ENCODE peak calls at places on chromosomes 5 and 9, in six cellular contexts. One of them, this sample, is unnamed.

GRCh38 chr5:43063731-43064171 is 23.6 kb upstream of the ANXA2R start:
- DNase-seq in IMR-90: no peak
- DNase-seq in trophoblast cell: peak
- DNase-seq in mesenchymal stem cell: no peak
- DNase-seq in H9: peak
- DNase-seq in H1: no peak
- DNase-seq in this sample: no peak

GRCh38 chr9:4799775-4800174 is 7.0 kb downstream of the RCL1 start:
- DNase-seq in IMR-90: no peak
- DNase-seq in trophoblast cell: peak
- DNase-seq in H9: no peak
- DNase-seq in H1: no peak
- DNase-seq in mesenchymal stem cell: no peak
- DNase-seq in this sample: no peak

GRCh38 chr5:56737002-56737621 is 78.2 kb upstream of the MAP3K1 start:
- DNase-seq in trophoblast cell: no peak
- DNase-seq in H9: no peak
- DNase-seq in IMR-90: peak
- DNase-seq in H1: no peak
- DNase-seq in mesenchymal stem cell: peak
- DNase-seq in this sample: no peak

GRCh38 chr5:103744159-103744558 is 181.6 kb upstream of the NUDT12 start:
- DNase-seq in IMR-90: peak
- DNase-seq in H1: no peak
- DNase-seq in H9: no peak
- DNase-seq in mesenchymal stem cell: no peak
- DNase-seq in trophoblast cell: no peak
- DNase-seq in this sample: no peak

GRCh38 chr5:132961887-132962286 is 1.5 kb downstream of the AFF4 start:
- DNase-seq in IMR-90: peak
- DNase-seq in trophoblast cell: no peak
- DNase-seq in mesenchymal stem cell: peak
- DNase-seq in H9: no peak
- DNase-seq in H1: no peak
- DNase-seq in this sample: no peak

GRCh38 chr5:143629871-143630658 is 181.9 kb upstream of the HMHB1 start:
- DNase-seq in trophoblast cell: peak
- DNase-seq in H9: no peak
- DNase-seq in mesenchymal stem cell: peak
- DNase-seq in IMR-90: peak
- DNase-seq in H1: no peak
- DNase-seq in this sample: no peak

GRCh38 chr9:107137495-107138202 is 145.4 kb upstream of the RAD23B start:
- DNase-seq in mesenchymal stem cell: peak
- DNase-seq in H1: no peak
- DNase-seq in IMR-90: peak
- DNase-seq in H9: no peak
- DNase-seq in trophoblast cell: peak
- DNase-seq in this sample: no peak

GRCh38 chr9:96514108-96514824 is 64.3 kb downstream of the HABP4 start:
- DNase-seq in H1: no peak
- DNase-seq in H9: no peak
- DNase-seq in mesenchymal stem cell: peak
- DNase-seq in trophoblast cell: peak
- DNase-seq in IMR-90: peak
- DNase-seq in this sample: no peak

GRCh38 chr5:10106806-10107205 is 142.9 kb downstream of the ATPSCKMT start:
- DNase-seq in IMR-90: peak
- DNase-seq in mesenchymal stem cell: no peak
- DNase-seq in trophoblast cell: peak
- DNase-seq in H1: no peak
- DNase-seq in H9: no peak
- DNase-seq in this sample: no peak

GRCh38 chr5:64834037-64834436 is 65.3 kb downstream of the CWC27 start:
- DNase-seq in mesenchymal stem cell: no peak
- DNase-seq in trophoblast cell: no peak
- DNase-seq in H9: no peak
- DNase-seq in IMR-90: peak
- DNase-seq in H1: no peak
- DNase-seq in this sample: no peak

GRCh38 chr9:98117984-98118639 is 910 bp downstream of the TRIM14 start:
- DNase-seq in H1: no peak
- DNase-seq in trophoblast cell: peak
- DNase-seq in IMR-90: peak
- DNase-seq in mesenchymal stem cell: peak
- DNase-seq in H9: no peak
- DNase-seq in this sample: no peak

GRCh38 chr9:35728041-35728971 is 3.7 kb downstream of the TLN1 start:
- DNase-seq in H9: peak
- DNase-seq in trophoblast cell: peak
- DNase-seq in IMR-90: peak
- DNase-seq in H1: peak
- DNase-seq in mesenchymal stem cell: peak
- DNase-seq in this sample: peak

GRCh38 chr9:79568337-79569084 is 3.3 kb upstream of the TLE4 start:
- DNase-seq in trophoblast cell: no peak
- DNase-seq in IMR-90: no peak
- DNase-seq in mesenchymal stem cell: no peak
- DNase-seq in H1: no peak
- DNase-seq in H9: no peak
- DNase-seq in this sample: no peak

GRCh38 chr5:96655506-96655905 is 6.7 kb upstream of the CAST start:
- DNase-seq in H9: no peak
- DNase-seq in trophoblast cell: peak
- DNase-seq in IMR-90: peak
- DNase-seq in H1: no peak
- DNase-seq in mesenchymal stem cell: peak
- DNase-seq in this sample: no peak

GRCh38 chr5:176413255-176413565 is 3.1 kb downstream of the CLTB start:
- DNase-seq in IMR-90: no peak
- DNase-seq in mesenchymal stem cell: peak
- DNase-seq in trophoblast cell: no peak
- DNase-seq in H1: no peak
- DNase-seq in H9: no peak
- DNase-seq in this sample: no peak

DNA sequence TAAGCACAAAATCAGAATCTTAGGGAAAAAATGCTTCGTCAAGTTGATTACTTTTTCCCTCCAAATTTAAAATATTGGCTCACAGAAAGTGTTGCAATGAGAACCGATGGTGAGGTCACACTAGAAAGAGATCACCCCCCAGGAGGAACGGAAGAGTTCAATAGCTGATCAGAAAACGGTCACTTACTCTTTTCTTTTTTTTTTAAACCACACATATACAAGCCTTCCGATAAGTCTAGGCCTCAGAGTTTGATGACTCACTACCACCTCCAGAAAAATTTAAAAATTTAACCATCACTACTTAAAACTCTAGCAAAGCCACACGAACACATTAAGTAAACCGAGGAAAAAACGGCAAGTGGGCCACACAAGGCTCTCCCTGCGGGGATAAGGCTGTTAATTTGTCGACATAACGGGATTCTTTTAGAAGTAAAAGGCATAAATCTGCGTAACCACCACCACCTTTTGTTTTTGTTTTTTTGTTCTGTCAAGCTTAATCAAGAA is 1.2 kb downstream of the SURF4 start:
- DNase-seq in mesenchymal stem cell: peak
- DNase-seq in trophoblast cell: peak
- DNase-seq in H9: no peak
- DNase-seq in H1: no peak
- DNase-seq in IMR-90: peak
- DNase-seq in this sample: no peak
- H2AFZ ChIP-seq in mesenchymal stem cell: no peak
- H2AFZ ChIP-seq in trophoblast cell: no peak
- H2AFZ ChIP-seq in H9: no peak
- H2AFZ ChIP-seq in H1: no peak
- H2AFZ ChIP-seq in IMR-90: no peak
- H2AFZ ChIP-seq in this sample: no peak

GRCh38 chr5:78518365-78519197 is 130.0 kb downstream of the LHFPL2 start:
- DNase-seq in mesenchymal stem cell: peak
- DNase-seq in IMR-90: peak
- DNase-seq in H9: no peak
- DNase-seq in trophoblast cell: peak
- DNase-seq in H1: no peak
- DNase-seq in this sample: no peak
- H3K18ac ChIP-seq in mesenchymal stem cell: peak
- H3K18ac ChIP-seq in IMR-90: peak
- H3K18ac ChIP-seq in H9: no peak
- H3K18ac ChIP-seq in trophoblast cell: peak
- H3K18ac ChIP-seq in H1: no peak
- H3K18ac ChIP-seq in this sample: no peak

GRCh38 chr9:76887951-76888350 is 18.0 kb downstream of the PRUNE2 start:
- DNase-seq in H9: peak
- DNase-seq in trophoblast cell: no peak
- DNase-seq in mesenchymal stem cell: no peak
- DNase-seq in IMR-90: no peak
- DNase-seq in H1: no peak
- DNase-seq in this sample: no peak

GRCh38 chr9:76893395-76893932 is 12.4 kb downstream of the PRUNE2 start:
- DNase-seq in mesenchymal stem cell: no peak
- DNase-seq in H1: no peak
- DNase-seq in H9: no peak
- DNase-seq in trophoblast cell: no peak
- DNase-seq in IMR-90: no peak
- DNase-seq in this sample: no peak

GRCh38 chr9:76891874-76892273 is 14.0 kb downstream of the PRUNE2 start:
- DNase-seq in mesenchymal stem cell: no peak
- DNase-seq in trophoblast cell: no peak
- DNase-seq in H1: no peak
- DNase-seq in IMR-90: no peak
- DNase-seq in H9: no peak
- DNase-seq in this sample: no peak

GRCh38 chr9:76894198-76894597 is 11.7 kb downstream of the PRUNE2 start:
- DNase-seq in IMR-90: no peak
- DNase-seq in trophoblast cell: peak
- DNase-seq in H1: no peak
- DNase-seq in H9: no peak
- DNase-seq in mesenchymal stem cell: no peak
- DNase-seq in this sample: no peak

GRCh38 chr9:76891279-76891678 is 14.6 kb downstream of the PRUNE2 start:
- DNase-seq in H9: no peak
- DNase-seq in H1: no peak
- DNase-seq in IMR-90: no peak
- DNase-seq in trophoblast cell: no peak
- DNase-seq in mesenchymal stem cell: no peak
- DNase-seq in this sample: no peak
- H4K91ac ChIP-seq in H9: no peak
- H4K91ac ChIP-seq in H1: no peak
- H4K91ac ChIP-seq in IMR-90: no peak
- H4K91ac ChIP-seq in trophoblast cell: no peak
- H4K91ac ChIP-seq in mesenchymal stem cell: no peak
- H4K91ac ChIP-seq in this sample: no peak

GRCh38 chr9:15299374-15299939 is 7.6 kb downstream of the TTC39B start:
- DNase-seq in IMR-90: no peak
- DNase-seq in H9: no peak
- DNase-seq in H1: peak
- DNase-seq in mesenchymal stem cell: no peak
- DNase-seq in trophoblast cell: no peak
- DNase-seq in this sample: no peak
- H2AFZ ChIP-seq in IMR-90: no peak
- H2AFZ ChIP-seq in H9: no peak
- H2AFZ ChIP-seq in H1: no peak
- H2AFZ ChIP-seq in mesenchymal stem cell: no peak
- H2AFZ ChIP-seq in trophoblast cell: no peak
- H2AFZ ChIP-seq in this sample: no peak

DNA sequence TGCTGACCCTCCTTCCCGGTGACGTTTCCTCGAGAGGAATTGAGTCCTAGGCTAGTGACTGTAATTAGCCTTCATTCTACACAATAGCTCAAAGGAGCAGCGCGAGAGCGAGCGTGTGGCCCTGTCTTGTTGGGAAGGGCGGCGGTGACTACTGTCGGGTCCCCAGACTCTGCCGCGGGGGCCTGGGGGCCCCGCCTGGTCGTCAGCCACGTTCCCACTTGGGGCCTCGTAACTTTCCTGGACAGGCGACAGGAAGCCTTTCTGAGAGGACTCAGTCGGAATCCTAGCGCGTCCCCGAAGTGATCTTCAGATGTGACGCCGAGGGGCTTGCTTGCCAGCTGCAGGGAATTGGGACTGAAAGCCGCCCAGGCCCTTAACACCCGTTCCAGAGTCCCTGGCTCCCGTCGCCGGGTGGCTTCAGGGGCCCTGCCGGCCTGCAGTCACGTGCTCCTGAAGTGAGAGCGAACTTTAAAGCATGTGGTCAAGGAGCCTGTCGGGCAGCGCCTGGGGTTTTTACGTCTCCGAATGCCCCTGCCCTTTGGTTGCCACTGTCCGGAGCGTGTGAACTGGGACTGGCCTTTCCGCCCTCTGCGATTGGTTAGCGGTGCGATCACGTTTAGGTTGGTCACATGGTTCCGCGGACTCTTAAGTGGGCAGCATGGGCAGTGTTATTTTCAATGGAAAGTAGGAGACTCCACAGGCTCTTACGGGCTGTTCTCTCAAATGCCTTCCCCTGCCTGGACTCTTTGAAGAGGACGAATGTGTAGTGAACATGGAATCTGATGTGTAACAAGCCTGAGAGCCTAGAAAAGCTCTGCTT is 1.7 kb downstream of the VLDLR start:
- DNase-seq in mesenchymal stem cell: peak
- DNase-seq in trophoblast cell: peak
- DNase-seq in H1: peak
- DNase-seq in IMR-90: peak
- DNase-seq in H9: peak
- DNase-seq in this sample: peak
- H3K18ac ChIP-seq in mesenchymal stem cell: no peak
- H3K18ac ChIP-seq in trophoblast cell: peak
- H3K18ac ChIP-seq in H1: no peak
- H3K18ac ChIP-seq in IMR-90: peak
- H3K18ac ChIP-seq in H9: peak
- H3K18ac ChIP-seq in this sample: peak